ENCODE peak calls at places on chromosome 2, in ten cellular contexts. One of them, this sample, is unnamed.

GRCh38 chr2:133498615-133499585 is 69.4 kb downstream of the NCKAP5 start:
- DNase-seq in GM12878: peak; percentile 72
- DNase-seq in heart left ventricle: no peak
- DNase-seq in gastrocnemius medialis: no peak
- DNase-seq in right lobe of liver: no peak
- DNase-seq in HepG2: no peak
- DNase-seq in transverse colon: peak; percentile 21
- DNase-seq in adrenal gland: no peak
- DNase-seq in endothelial cell of umbilical vein: no peak
- DNase-seq in uterus: no peak
- DNase-seq in this sample: no peak

GRCh38 chr2:220191737-220192136 is 564.3 kb downstream of the SLC4A3 start:
- DNase-seq in adrenal gland: no peak
- DNase-seq in HepG2: no peak
- DNase-seq in gastrocnemius medialis: no peak
- DNase-seq in right lobe of liver: no peak
- DNase-seq in endothelial cell of umbilical vein: no peak
- DNase-seq in heart left ventricle: no peak
- DNase-seq in transverse colon: no peak
- DNase-seq in GM12878: no peak
- DNase-seq in uterus: no peak
- DNase-seq in this sample: no peak

GRCh38 chr2:240451108-240451611 is 15.7 kb downstream of the GPC1 start:
- DNase-seq in HepG2: no peak
- DNase-seq in GM12878: no peak
- DNase-seq in right lobe of liver: no peak
- DNase-seq in endothelial cell of umbilical vein: no peak
- DNase-seq in gastrocnemius medialis: peak; percentile 14
- DNase-seq in uterus: no peak
- DNase-seq in adrenal gland: no peak
- DNase-seq in heart left ventricle: peak; percentile 49
- DNase-seq in transverse colon: no peak
- DNase-seq in this sample: no peak

GRCh38 chr2:3637692-3638455 is 20.1 kb upstream of the ALLC start:
- DNase-seq in transverse colon: no peak
- DNase-seq in GM12878: no peak
- DNase-seq in gastrocnemius medialis: no peak
- DNase-seq in uterus: no peak
- DNase-seq in adrenal gland: peak; percentile 47
- DNase-seq in right lobe of liver: no peak
- DNase-seq in heart left ventricle: peak; percentile 17
- DNase-seq in endothelial cell of umbilical vein: no peak
- DNase-seq in HepG2: no peak
- DNase-seq in this sample: no peak

GRCh38 chr2:35343135-35343534 is 1012.4 kb upstream of the CRIM1 start:
- DNase-seq in adrenal gland: no peak
- DNase-seq in GM12878: no peak
- DNase-seq in HepG2: no peak
- DNase-seq in heart left ventricle: no peak
- DNase-seq in uterus: no peak
- DNase-seq in gastrocnemius medialis: no peak
- DNase-seq in right lobe of liver: no peak
- DNase-seq in transverse colon: no peak
- DNase-seq in endothelial cell of umbilical vein: peak; percentile 2
- DNase-seq in this sample: no peak

GRCh38 chr2:1553671-1554295 is 140.5 kb downstream of the TPO start:
- DNase-seq in HepG2: no peak
- DNase-seq in endothelial cell of umbilical vein: no peak
- DNase-seq in transverse colon: no peak
- DNase-seq in right lobe of liver: no peak
- DNase-seq in adrenal gland: no peak
- DNase-seq in gastrocnemius medialis: no peak
- DNase-seq in uterus: no peak
- DNase-seq in GM12878: no peak
- DNase-seq in heart left ventricle: no peak
- DNase-seq in this sample: no peak

GRCh38 chr2:238158807-238159539 is at the start of gene ERFE:
- DNase-seq in gastrocnemius medialis: peak; percentile 44
- DNase-seq in right lobe of liver: peak; percentile 33
- DNase-seq in endothelial cell of umbilical vein: no peak
- DNase-seq in uterus: no peak
- DNase-seq in transverse colon: peak; percentile 47
- DNase-seq in heart left ventricle: peak; percentile 36
- DNase-seq in adrenal gland: no peak
- DNase-seq in HepG2: no peak
- DNase-seq in GM12878: no peak
- DNase-seq in this sample: no peak

GRCh38 chr2:217817466-217818292 is 185.1 kb downstream of the TNS1 start:
- DNase-seq in right lobe of liver: no peak
- DNase-seq in adrenal gland: no peak
- DNase-seq in gastrocnemius medialis: no peak
- DNase-seq in transverse colon: no peak
- DNase-seq in GM12878: no peak
- DNase-seq in endothelial cell of umbilical vein: no peak
- DNase-seq in HepG2: no peak
- DNase-seq in heart left ventricle: no peak
- DNase-seq in uterus: peak; percentile 73
- DNase-seq in this sample: no peak

GRCh38 chr2:61898810-61899209 is 6.7 kb upstream of the COMMD1 start:
- DNase-seq in heart left ventricle: no peak
- DNase-seq in uterus: no peak
- DNase-seq in GM12878: no peak
- DNase-seq in adrenal gland: no peak
- DNase-seq in endothelial cell of umbilical vein: peak; percentile 30
- DNase-seq in transverse colon: no peak
- DNase-seq in right lobe of liver: no peak
- DNase-seq in gastrocnemius medialis: no peak
- DNase-seq in HepG2: peak; percentile 46
- DNase-seq in this sample: no peak

GRCh38 chr2:122451040-122451439 is 695.6 kb downstream of the TSN start:
- DNase-seq in endothelial cell of umbilical vein: peak; percentile 10
- DNase-seq in HepG2: peak; percentile 47
- DNase-seq in gastrocnemius medialis: no peak
- DNase-seq in transverse colon: no peak
- DNase-seq in uterus: no peak
- DNase-seq in adrenal gland: no peak
- DNase-seq in right lobe of liver: no peak
- DNase-seq in heart left ventricle: no peak
- DNase-seq in GM12878: no peak
- DNase-seq in this sample: no peak

GRCh38 chr2:58046585-58047372 is at the start of gene VRK2:
- DNase-seq in HepG2: peak; percentile 91
- DNase-seq in endothelial cell of umbilical vein: peak; percentile 94
- DNase-seq in heart left ventricle: peak; percentile 94
- DNase-seq in right lobe of liver: peak; percentile 92
- DNase-seq in transverse colon: peak; percentile 93
- DNase-seq in gastrocnemius medialis: peak; percentile 81
- DNase-seq in adrenal gland: peak; percentile 94
- DNase-seq in GM12878: peak; percentile 87
- DNase-seq in uterus: peak; percentile 83
- DNase-seq in this sample: peak; percentile 74

GRCh38 chr2:196481323-196481695 is 158.2 kb upstream of the CCDC150 start:
- DNase-seq in right lobe of liver: no peak
- DNase-seq in uterus: no peak
- DNase-seq in heart left ventricle: no peak
- DNase-seq in gastrocnemius medialis: no peak
- DNase-seq in GM12878: no peak
- DNase-seq in adrenal gland: no peak
- DNase-seq in endothelial cell of umbilical vein: no peak
- DNase-seq in HepG2: no peak
- DNase-seq in transverse colon: no peak
- DNase-seq in this sample: no peak

DNA sequence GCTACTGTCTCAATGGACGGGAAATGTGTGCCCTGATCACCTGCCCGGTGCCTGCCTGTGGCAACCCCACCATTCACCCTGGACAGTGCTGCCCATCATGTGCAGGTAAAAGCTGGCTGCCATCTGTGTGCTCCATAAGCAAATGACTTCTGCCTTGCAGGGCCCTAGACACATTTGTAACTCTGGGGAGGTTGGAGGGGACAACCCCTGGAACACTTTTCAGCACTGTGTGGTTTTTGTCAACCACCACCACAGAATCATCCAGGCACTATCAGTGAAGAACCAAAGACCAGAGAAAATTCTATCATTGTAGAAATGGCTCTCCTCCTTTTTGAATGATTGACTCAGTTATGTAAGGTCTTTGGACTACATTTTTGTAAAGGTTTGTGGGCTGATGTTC is 84.3 kb downstream of the FEZ2 start:
- DNase-seq in right lobe of liver: no peak
- DNase-seq in GM12878: no peak
- DNase-seq in heart left ventricle: no peak
- DNase-seq in adrenal gland: no peak
- DNase-seq in HepG2: no peak
- DNase-seq in uterus: no peak
- DNase-seq in gastrocnemius medialis: no peak
- DNase-seq in endothelial cell of umbilical vein: no peak
- DNase-seq in transverse colon: no peak
- DNase-seq in this sample: no peak
- H3K36me3 ChIP-seq in right lobe of liver: no peaks in the 10 kb centered on the region
- H3K36me3 ChIP-seq in GM12878: no peaks in the 10 kb centered on the region
- H3K36me3 ChIP-seq in heart left ventricle: peaks cover 70% of the 10 kb centered on the region
- H3K36me3 ChIP-seq in adrenal gland: peaks cover 28% of the 10 kb centered on the region
- H3K36me3 ChIP-seq in HepG2: peaks cover 91% of the 10 kb centered on the region
- H3K36me3 ChIP-seq in uterus: no peaks in the 10 kb centered on the region
- H3K36me3 ChIP-seq in gastrocnemius medialis: peaks cover 2% of the 10 kb centered on the region
- H3K36me3 ChIP-seq in endothelial cell of umbilical vein: peaks cover 74% of the 10 kb centered on the region
- H3K36me3 ChIP-seq in transverse colon: no peaks in the 10 kb centered on the region
- H3K36me3 ChIP-seq in this sample: peaks cover 15% of the 10 kb centered on the region

DNA sequence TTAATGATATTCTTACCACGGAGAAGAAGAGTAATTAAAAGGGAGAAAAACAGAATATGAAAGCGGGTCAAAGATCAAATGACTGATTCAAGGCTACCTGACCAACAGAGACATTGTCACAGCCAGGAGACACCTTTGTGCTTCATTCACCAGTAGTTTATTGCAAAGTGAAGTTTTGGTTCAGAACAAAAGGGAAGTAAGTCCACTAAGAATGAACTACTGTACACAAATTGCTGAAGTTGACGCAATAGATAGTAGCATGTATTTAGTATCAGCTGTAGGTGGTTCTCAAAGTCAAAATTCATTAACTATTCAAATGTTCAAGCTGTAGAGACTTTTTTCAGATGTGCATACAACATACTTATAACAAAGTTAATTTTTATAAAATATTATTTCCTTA is 64.7 kb upstream of the COX7A2L start:
- DNase-seq in uterus: no peak
- DNase-seq in transverse colon: no peak
- DNase-seq in gastrocnemius medialis: no peak
- DNase-seq in HepG2: peak; percentile 31
- DNase-seq in adrenal gland: no peak
- DNase-seq in GM12878: no peak
- DNase-seq in endothelial cell of umbilical vein: no peak
- DNase-seq in heart left ventricle: no peak
- DNase-seq in right lobe of liver: no peak
- DNase-seq in this sample: no peak
- TF ChIP-seq POLR2A in uterus: no peak
- TF ChIP-seq POLR2A in transverse colon: no peak
- TF ChIP-seq POLR2A in gastrocnemius medialis: no peak
- TF ChIP-seq POLR2A in HepG2: no peak
- TF ChIP-seq POLR2A in adrenal gland: no peak
- TF ChIP-seq POLR2A in GM12878: no peak
- TF ChIP-seq POLR2A in endothelial cell of umbilical vein: no peak
- TF ChIP-seq POLR2A in heart left ventricle: no peak
- TF ChIP-seq POLR2A in right lobe of liver: no peak
- TF ChIP-seq POLR2A in this sample: no peak

DNA sequence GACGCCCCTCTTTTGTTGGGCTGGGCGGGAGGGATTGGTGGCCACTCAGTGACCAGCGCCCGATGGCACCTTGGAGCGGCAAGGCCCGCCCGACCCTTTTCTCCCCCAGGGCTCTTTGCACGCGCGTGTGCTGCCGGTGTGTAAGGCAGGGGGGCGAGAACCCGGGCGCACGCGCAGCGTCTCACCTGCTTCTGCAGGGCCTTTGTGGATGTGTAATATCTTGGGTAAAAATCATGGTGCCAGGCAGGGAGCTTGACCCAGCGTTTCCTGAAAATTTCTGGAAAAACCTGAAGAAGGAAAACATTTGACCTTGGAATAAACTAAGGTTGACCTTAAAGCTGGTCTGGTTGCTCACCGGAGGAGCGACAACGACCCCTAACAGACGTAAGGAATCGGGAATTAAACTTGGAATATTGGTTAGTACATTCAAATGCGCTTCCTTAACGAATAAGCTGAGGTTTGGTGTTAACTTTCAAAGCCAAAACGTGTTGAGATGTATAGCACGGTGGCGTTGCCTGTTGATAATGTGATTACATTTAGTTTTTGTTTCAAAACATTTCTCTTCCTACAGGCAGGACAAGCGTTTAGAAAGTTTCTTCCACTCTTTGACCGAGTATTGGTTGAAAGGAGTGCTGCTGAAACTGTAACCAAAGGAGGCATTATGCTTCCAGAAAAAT is 462 bp downstream of the HSPE1 start:
- DNase-seq in uterus: no peak
- DNase-seq in endothelial cell of umbilical vein: peak; percentile 62
- DNase-seq in transverse colon: no peak
- DNase-seq in heart left ventricle: no peak
- DNase-seq in gastrocnemius medialis: no peak
- DNase-seq in right lobe of liver: no peak
- DNase-seq in HepG2: no peak
- DNase-seq in adrenal gland: no peak
- DNase-seq in GM12878: no peak
- DNase-seq in this sample: no peak
- H3K36me3 ChIP-seq in uterus: no peaks in the 10 kb centered on the region
- H3K36me3 ChIP-seq in endothelial cell of umbilical vein: peaks cover 16% of the 10 kb centered on the region
- H3K36me3 ChIP-seq in transverse colon: no peaks in the 10 kb centered on the region
- H3K36me3 ChIP-seq in heart left ventricle: peaks cover 35% of the 10 kb centered on the region
- H3K36me3 ChIP-seq in gastrocnemius medialis: no peaks in the 10 kb centered on the region
- H3K36me3 ChIP-seq in right lobe of liver: peaks cover 6% of the 10 kb centered on the region
- H3K36me3 ChIP-seq in HepG2: peaks cover 52% of the 10 kb centered on the region
- H3K36me3 ChIP-seq in adrenal gland: peaks cover 41% of the 10 kb centered on the region
- H3K36me3 ChIP-seq in GM12878: peaks cover 4% of the 10 kb centered on the region
- H3K36me3 ChIP-seq in this sample: peaks cover 5% of the 10 kb centered on the region

DNA sequence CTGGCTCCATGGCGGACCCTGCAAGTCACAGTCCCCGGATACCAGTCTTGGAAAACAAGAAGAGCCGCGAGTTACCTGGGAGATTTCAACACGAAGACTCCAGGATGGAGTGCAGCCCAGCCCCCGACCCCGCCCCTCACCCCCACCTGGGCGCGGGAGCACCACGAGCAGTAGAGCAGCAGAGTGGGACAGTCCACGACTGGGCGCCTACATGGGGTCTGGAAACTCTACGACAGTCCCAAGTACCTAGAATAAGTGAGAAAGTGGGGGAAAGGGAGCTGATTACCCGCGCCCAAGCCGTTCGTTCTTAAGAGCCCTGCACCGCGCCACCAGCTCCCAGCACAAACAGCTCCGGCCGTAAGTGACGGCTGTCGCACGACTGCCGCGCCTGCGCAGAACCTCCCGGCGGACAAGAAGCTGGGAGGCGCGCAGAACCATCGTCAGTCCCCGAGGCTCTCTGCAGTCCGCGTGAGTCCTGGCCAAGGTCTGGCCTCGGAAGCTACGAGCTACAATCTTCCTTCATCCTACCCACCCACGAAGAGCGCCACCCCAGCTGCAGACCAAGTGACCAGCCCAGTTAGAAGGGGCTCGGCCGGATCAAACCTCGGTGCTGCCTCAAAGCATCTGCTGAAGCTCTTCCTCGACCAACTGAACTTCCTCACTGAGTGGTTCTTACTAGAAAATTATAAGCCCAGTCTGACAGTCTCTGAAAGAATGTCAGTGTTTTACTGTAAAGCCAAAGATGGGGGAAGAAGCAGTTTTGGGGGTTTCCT is at the start of gene DPY30:
- DNase-seq in endothelial cell of umbilical vein: peak; percentile 96
- DNase-seq in GM12878: peak; percentile 62
- DNase-seq in right lobe of liver: peak; percentile 94
- DNase-seq in transverse colon: peak; percentile 94
- DNase-seq in gastrocnemius medialis: peak; percentile 89
- DNase-seq in uterus: peak; percentile 89
- DNase-seq in HepG2: peak; percentile 91
- DNase-seq in heart left ventricle: peak; percentile 95
- DNase-seq in adrenal gland: peak; percentile 96
- DNase-seq in this sample: peak; percentile 60
- TF ChIP-seq POLR2A in endothelial cell of umbilical vein: peak; percentile 99
- TF ChIP-seq POLR2A in GM12878: peak; percentile 100
- TF ChIP-seq POLR2A in right lobe of liver: peak; percentile 80
- TF ChIP-seq POLR2A in transverse colon: peak; percentile 88
- TF ChIP-seq POLR2A in gastrocnemius medialis: peak; percentile 75
- TF ChIP-seq POLR2A in uterus: peak; percentile 84
- TF ChIP-seq POLR2A in HepG2: peak; percentile 98
- TF ChIP-seq POLR2A in heart left ventricle: no peak
- TF ChIP-seq POLR2A in adrenal gland: peak; percentile 60
- TF ChIP-seq POLR2A in this sample: peak; percentile 85

This sample was measured in esophagus squamous epithelium.